ENCODE peak calls at places on chromosomes 11 and 22, in four cellular contexts. U is IMR-90, T is K562, V is fibroblast of lung. I is an unnamed sample.

GRCh38 chr11:114259124-114259526 is 37.1 kb upstream of the NNMT start:
- DNase-seq in V (no peak), T (no peak), U (no peak), I (no peak)

GRCh38 chr22:24155597-24156145 is 25.6 kb upstream of the SUSD2 start:
- DNase-seq in V (peak), T (no peak), U (peak), I (peak)

GRCh38 chr11:6640036-6640984 is 15.3 kb downstream of the DCHS1 start:
- DNase-seq in U (no peak), V (no peak), T (no peak), I (no peak)

GRCh38 chr22:41524283-41524682 is 20.0 kb downstream of the POLR3H start:
- DNase-seq in U (peak), T (no peak), V (peak), I (no peak)

GRCh38 chr11:45924036-45924915 is 1.8 kb downstream of the LARGE2 start:
- DNase-seq in T (no peak), U (no peak), V (no peak), I (peak)

GRCh38 chr11:38446336-38446735 is 1848.3 kb upstream of the RAG2 start:
- DNase-seq in U (no peak), V (no peak), T (no peak), I (no peak)

GRCh38 chr11:9302448-9302847 is 11.9 kb downstream of the TMEM41B start:
- DNase-seq in T (no peak), V (no peak), U (peak), I (no peak)

GRCh38 chr11:44680982-44681597 is 45.7 kb upstream of the TSPAN18 start:
- DNase-seq in T (no peak), U (no peak), V (no peak), I (no peak)

GRCh38 chr11:62413060-62413696 is 5.7 kb upstream of the SCGB1A1 start:
- DNase-seq in U (no peak), T (no peak), V (no peak), I (no peak)

GRCh38 chr22:19986410-19987341 is 29.9 kb downstream of the ARVCF start:
- DNase-seq in V (peak), U (peak), T (peak), I (peak)

GRCh38 chr22:19987394-19988306 is 29.0 kb downstream of the ARVCF start:
- DNase-seq in U (no peak), T (peak), V (no peak), I (no peak)

GRCh38 chr22:19984201-19984753 is 32.3 kb downstream of the ARVCF start:
- DNase-seq in T (peak), V (peak), U (peak), I (no peak)

GRCh38 chr22:19984851-19985811 is 31.5 kb downstream of the ARVCF start:
- DNase-seq in T (no peak), V (no peak), U (no peak), I (no peak)

DNA sequence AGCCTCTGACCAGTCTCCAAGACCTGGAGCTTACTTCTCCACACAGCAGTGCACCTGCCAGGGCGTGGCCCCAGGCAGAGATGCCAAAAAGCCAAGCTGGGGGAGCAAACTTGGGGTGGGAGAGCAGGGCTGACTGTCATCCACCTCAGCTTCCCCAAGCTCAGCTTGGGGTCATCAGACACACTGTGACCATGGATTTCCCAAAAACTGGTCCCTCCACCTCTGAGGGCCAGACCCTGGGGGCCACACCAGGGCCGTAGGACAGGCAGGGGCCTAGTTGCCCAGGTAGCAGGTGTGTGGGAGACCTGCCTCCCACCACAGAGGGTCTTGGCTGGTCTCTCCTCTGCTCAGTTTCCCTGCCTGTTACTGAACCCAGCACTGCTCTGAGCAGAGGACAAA is 30.6 kb downstream of the ARVCF start:
- DNase-seq in T (no peak), U (no peak), V (no peak), I (no peak)
- H3K9ac ChIP-seq in T (no peak), U (no peak), V (no peak), I (peak)

DNA sequence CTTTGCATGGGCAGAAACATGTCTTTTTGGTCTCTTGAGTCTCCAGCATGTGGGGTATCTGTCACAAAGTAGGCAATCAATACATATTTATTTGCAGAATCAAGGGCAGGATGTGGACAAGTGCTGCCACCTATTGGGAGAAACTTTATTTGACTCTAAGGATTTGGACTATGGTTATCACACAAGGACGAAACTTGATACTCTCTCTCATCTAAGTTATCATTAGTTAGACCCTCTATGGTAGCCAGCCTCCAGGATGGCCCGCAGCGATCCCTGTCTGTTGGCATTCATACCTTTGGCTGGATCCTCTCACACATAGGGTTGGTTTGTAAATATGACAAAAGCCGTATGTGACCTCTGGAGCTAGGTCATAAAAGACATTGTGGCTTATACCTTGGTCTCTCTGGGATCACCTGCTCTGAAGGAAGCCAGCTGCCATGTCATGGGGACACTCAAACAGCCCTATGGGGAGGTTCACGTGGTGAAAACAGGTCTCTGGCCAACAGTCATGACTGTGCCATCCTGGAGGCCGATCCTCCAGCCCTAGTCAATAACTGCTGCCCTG is 1.1 kb upstream of the FBXO7 start:
- DNase-seq in T (peak), V (peak), U (peak), I (peak)
- H3K9ac ChIP-seq in T (peak), V (no peak), U (no peak), I (no peak)

DNA sequence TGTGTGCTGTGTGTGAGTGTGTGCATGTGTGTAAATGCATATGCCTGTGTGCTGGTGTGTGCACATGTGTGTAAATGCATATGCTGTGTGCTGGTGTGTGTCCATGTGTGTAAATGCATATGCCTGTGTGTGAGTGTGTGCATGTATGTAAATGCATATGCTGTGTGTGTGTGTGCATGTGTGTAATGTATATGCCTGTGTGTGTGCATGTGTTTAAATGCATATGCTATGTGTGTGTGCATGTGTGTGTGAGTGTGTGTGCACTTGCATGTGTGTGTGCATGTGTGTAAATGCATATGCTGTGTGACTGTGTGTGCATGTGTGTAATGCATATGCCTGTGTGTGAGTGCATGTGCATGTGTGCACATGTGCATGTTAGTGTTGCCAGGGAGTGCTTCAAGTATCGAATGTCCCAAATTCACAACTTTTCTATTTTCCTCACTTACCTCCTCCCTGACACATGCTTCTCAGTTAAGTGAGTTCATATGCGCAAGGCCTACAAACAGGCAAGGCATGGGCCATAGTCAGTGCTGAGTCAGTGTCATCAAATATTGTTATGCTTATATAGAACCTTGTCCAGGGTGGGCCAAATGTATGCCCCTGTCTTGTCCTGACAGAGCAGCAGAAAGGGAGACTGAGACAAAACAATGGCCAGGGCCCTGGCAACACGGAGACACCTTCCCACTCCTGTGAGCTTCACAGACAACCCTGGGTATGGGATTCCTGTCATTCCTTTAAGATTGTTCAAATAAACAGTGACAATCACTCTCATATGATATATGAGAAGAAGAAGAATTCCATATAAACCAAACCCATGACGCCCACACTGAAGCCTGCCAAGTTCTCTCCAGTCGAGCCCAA is 38.6 kb downstream of the GGTLC2 start:
- DNase-seq in U (peak), V (peak), T (no peak), I (no peak)
- H3K9ac ChIP-seq in U (no peak), V (no peak), T (no peak), I (no peak)

GRCh38 chr11:7889985-7890384 is 41.1 kb downstream of the OR10A6 start:
- DNase-seq in T (no peak), V (no peak), U (no peak), I (no peak)
- H3K9ac ChIP-seq in T (no peak), V (no peak), U (no peak), I (no peak)

GRCh38 chr11:84021291-84021690 is 735.1 kb upstream of the CCDC90B start:
- DNase-seq in T (no peak), U (no peak), V (peak), I (no peak)

GRCh38 chr11:84022221-84022620 is 736.1 kb upstream of the CCDC90B start:
- DNase-seq in T (no peak), V (peak), U (no peak), I (peak)

GRCh38 chr11:84019576-84020194 is 733.5 kb upstream of the CCDC90B start:
- DNase-seq in T (no peak), V (peak), U (peak), I (no peak)

DNA sequence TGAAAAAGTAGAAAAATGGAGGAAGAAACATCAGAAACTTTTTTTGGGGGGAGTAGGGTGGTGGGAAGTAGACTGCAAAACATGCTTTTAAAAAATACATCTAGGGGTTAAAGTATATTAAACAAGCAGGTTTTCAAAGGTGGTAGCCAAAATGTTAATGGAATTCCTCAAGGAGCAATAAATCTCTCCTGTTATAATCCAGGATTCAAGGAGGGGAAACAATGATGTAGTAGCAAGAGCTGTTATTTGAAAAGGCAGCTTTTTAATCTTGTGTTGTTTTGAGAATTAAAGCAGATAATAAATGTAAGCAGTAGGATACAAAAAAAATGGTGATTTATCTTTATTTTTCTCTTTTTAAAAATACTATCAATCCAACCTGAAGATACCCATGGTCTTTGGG is 736.5 kb upstream of the CCDC90B start:
- DNase-seq in V (no peak), T (no peak), U (no peak), I (no peak)
- H3K9ac ChIP-seq in V (no peak), T (no peak), U (no peak), I (no peak)

DNA sequence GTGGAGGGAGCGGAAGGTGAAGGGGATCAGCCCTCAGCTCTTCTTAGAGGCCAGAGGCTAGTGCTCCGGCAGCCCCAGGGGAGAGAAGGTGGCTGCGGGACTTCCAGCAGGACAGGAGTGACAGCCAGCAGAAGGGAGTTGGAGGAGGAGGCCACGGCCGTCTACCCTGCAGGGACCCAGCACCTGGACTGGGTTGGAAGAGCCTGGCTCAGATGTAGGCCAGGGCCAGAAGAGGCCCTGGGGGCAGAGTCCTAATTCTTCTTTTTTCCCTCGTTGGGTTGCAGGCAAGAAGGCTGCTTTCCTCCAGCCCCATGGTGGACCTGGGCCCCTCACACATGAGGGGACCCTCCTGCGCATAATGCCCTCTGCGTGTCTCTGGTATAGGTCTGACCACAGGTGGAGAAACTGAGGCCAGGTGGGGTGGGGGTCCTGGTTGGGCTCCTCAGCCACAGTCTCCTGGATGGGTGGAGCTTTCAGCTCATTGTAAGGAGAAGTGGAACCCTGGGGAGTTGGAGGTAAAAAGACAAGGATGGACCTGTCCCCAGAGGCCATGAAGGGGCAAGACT is 2.3 kb upstream of the MCAM start:
- DNase-seq in U (no peak), T (no peak), V (no peak), I (no peak)
- H3K9ac ChIP-seq in U (peak), T (peak), V (no peak), I (no peak)

GRCh38 chr11:126997641-126998040 is 2.9 kb downstream of the KIRREL3 start:
- DNase-seq in U (no peak), T (no peak), V (no peak), I (no peak)
- H3K9ac ChIP-seq in U (no peak), T (no peak), V (no peak), I (no peak)

DNA sequence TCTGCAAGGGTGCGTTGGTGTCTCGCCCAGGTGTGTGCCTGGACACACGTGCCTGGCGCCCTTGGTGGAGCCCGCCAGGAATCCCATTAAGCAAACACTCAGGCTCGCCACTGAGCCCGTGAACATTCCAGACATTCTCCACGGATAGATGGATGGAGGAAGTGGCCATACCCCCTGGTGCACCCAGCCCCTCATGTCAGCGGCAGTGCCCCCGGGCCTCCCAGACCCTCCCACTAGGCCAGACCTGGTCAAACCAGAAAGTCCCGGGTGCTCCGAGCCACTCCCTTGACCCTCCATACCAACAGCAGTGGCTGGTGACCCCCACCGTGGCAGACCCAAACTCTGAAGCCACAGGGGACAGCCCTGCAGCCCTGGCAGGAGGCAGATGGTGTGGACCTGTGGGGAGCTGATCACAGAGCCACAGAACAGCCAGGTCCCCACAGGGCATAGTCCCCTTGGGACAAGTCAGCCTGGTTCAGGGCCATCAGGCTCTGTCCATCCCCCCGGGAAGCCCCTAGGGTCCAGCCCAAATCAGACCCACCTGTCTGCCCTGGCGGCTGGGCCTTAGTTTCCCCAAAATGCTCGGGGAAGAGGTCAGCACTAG is 1.9 kb downstream of the EPS8L2 start:
- DNase-seq in U (no peak), T (no peak), V (no peak), I (peak)
- H3K9ac ChIP-seq in U (peak), T (no peak), V (no peak), I (no peak)